ENCODE peak calls at places on chromosomes 11 and 22, in seven cellular contexts. M, U, F, W, Y, E and S are unnamed samples.

GRCh38 chr11:13174090-13174489 is 103.5 kb upstream of the BMAL1 start:
- DNase-seq in E (no peak), Y (peak), F (no peak), W (no peak), U (no peak), M (no peak), S (no peak)

GRCh38 chr22:45235101-45235777 is 5.5 kb downstream of the KIAA0930 start:
- DNase-seq in W (no peak), M (no peak), F (no peak), Y (no peak), U (peak), E (no peak), S (no peak)

GRCh38 chr11:111512296-111513239 is at the start of gene BTG4:
- DNase-seq in W (peak), U (no peak), F (peak), Y (peak), E (peak), M (no peak), S (no peak)

GRCh38 chr11:126310992-126311310 is 7.1 kb downstream of the DCPS start:
- DNase-seq in E (no peak), F (no peak), U (no peak), W (no peak), M (no peak), Y (peak), S (no peak)

GRCh38 chr11:126474888-126475626 is 119.6 kb downstream of the ST3GAL4 start:
- DNase-seq in W (no peak), E (no peak), F (no peak), U (no peak), M (no peak), Y (no peak), S (no peak)

GRCh38 chr11:126054882-126055281 is 7.8 kb downstream of the CDON start:
- DNase-seq in F (no peak), E (no peak), W (no peak), M (no peak), U (no peak), Y (no peak), S (no peak)

GRCh38 chr22:42743501-42743991 is 22.9 kb upstream of the A4GALT start:
- DNase-seq in Y (no peak), M (no peak), F (no peak), U (no peak), E (no peak), W (no peak), S (no peak)

GRCh38 chr11:129061466-129062194 is 119.0 kb upstream of the TP53AIP1 start:
- DNase-seq in M (peak), W (no peak), F (no peak), U (no peak), Y (peak), E (peak), S (peak)

GRCh38 chr11:75311858-75312288 is 39.6 kb downstream of the ARRB1 start:
- DNase-seq in W (no peak), Y (peak), U (no peak), M (no peak), F (peak), E (no peak), S (no peak)

GRCh38 chr22:50184541-50185383 is 951 bp upstream of the TRABD start:
- DNase-seq in Y (no peak), E (no peak), U (no peak), W (no peak), M (no peak), F (no peak), S (no peak)

GRCh38 chr11:109960831-109961230 is 132.4 kb upstream of the ZC3H12C start:
- DNase-seq in M (no peak), W (no peak), Y (peak), U (no peak), F (no peak), E (no peak), S (no peak)

GRCh38 chr11:64006468-64006867 is 20.2 kb downstream of the OTUB1 start:
- DNase-seq in W (no peak), Y (no peak), E (no peak), U (no peak), M (no peak), F (no peak), S (no peak)

GRCh38 chr11:128964463-128964930 is 21.8 kb upstream of the TP53AIP1 start:
- DNase-seq in W (no peak), Y (no peak), F (no peak), E (no peak), U (no peak), M (no peak), S (no peak)

GRCh38 chr11:95567685-95568084 is 221.9 kb downstream of the FAM76B start:
- DNase-seq in U (no peak), M (no peak), Y (peak), F (no peak), W (no peak), E (no peak), S (no peak)

GRCh38 chr22:26894766-26895485 is 237.5 kb downstream of the MIAT start:
- DNase-seq in U (peak), F (no peak), E (peak), M (peak), Y (peak), W (no peak), S (peak)

GRCh38 chr11:76263166-76263565 is 56.9 kb upstream of the WNT11 start:
- DNase-seq in F (no peak), U (no peak), W (no peak), M (no peak), E (no peak), Y (no peak), S (no peak)

GRCh38 chr11:117795726-117796455 is 1.1 kb downstream of the DSCAML1 start:
- DNase-seq in M (no peak), W (no peak), F (peak), U (no peak), E (no peak), Y (no peak), S (no peak)

GRCh38 chr22:36386351-36386899 is 1.3 kb downstream of the MYH9 start:
- DNase-seq in U (peak), E (no peak), Y (peak), F (no peak), M (no peak), W (no peak), S (no peak)

DNA sequence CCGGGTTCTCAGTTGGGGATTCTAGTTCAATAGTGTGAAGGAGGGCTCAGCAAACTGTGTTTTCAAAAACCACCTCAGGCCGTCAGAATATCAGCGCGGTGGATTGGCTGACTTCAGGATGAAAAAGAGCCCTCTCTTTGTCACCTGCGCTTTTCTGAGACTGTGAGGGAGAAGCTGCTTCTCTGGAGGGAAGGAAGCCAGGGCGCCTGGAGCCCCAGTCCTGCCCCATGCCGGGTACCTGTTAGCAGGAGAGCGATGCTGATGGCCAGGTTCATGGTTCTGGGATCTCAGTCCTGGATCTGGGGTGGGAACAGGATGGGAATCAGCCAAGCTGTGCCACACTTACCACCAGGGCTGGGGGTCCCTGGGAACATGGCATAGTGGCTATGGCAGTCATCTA is 2.3 kb downstream of the THY1 start:
- DNase-seq in F (no peak), U (no peak), W (no peak), Y (no peak), M (no peak), E (no peak), S (no peak)
- H3K4me3 ChIP-seq in F (peak), U (no peak), W (no peak), Y (peak), M (no peak), E (no peak), S (no peak)

DNA sequence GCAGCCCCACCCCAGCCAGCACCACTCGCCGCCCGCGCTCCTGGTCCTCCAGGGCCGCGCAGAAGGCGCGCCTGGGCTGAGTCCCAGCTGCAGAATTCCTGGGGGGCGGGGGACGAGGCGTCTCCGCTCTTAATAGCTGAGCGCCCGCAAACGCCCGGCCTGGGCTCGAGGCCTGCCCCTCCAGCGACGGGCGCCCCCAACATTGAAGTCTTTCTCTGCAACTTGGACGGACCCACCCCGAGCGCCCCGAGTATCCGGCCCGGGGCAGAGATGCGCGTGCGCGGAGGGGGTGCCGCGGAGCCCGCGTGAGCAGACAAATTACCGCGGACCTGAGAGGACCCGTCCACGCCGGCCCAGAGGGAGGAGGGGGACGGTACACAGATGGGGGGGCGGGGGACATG is 6.7 kb upstream of the SYT7 start:
- DNase-seq in M (no peak), W (peak), U (no peak), E (peak), Y (peak), F (no peak), S (no peak)
- H3K27ac ChIP-seq in M (peak), W (no peak), U (no peak), E (peak), Y (no peak), F (no peak), S (no peak)

GRCh38 chr22:37985751-37986281 is 1.5 kb upstream of the SOX10 start:
- DNase-seq in E (no peak), Y (no peak), F (no peak), U (no peak), W (no peak), M (no peak), S (no peak)

GRCh38 chr22:37985050-37985585 is 763 bp upstream of the SOX10 start:
- DNase-seq in E (no peak), U (no peak), Y (no peak), W (no peak), M (no peak), F (no peak), S (no peak)

GRCh38 chr22:37982938-37983859 is 1.2 kb downstream of the SOX10 start:
- DNase-seq in F (no peak), Y (no peak), E (no peak), W (peak), M (no peak), U (no peak), S (no peak)

GRCh38 chr22:37982151-37982838 is 2.1 kb downstream of the SOX10 start:
- DNase-seq in W (no peak), E (no peak), U (no peak), F (no peak), Y (no peak), M (no peak), S (no peak)

GRCh38 chr22:37983860-37984791 is at the start of gene SOX10:
- DNase-seq in E (no peak), Y (no peak), M (no peak), F (no peak), W (no peak), U (no peak), S (no peak)
- H3K4me2 ChIP-seq in E (no peak), Y (no peak), M (no peak), F (no peak), W (no peak), U (no peak), S (no peak)

DNA sequence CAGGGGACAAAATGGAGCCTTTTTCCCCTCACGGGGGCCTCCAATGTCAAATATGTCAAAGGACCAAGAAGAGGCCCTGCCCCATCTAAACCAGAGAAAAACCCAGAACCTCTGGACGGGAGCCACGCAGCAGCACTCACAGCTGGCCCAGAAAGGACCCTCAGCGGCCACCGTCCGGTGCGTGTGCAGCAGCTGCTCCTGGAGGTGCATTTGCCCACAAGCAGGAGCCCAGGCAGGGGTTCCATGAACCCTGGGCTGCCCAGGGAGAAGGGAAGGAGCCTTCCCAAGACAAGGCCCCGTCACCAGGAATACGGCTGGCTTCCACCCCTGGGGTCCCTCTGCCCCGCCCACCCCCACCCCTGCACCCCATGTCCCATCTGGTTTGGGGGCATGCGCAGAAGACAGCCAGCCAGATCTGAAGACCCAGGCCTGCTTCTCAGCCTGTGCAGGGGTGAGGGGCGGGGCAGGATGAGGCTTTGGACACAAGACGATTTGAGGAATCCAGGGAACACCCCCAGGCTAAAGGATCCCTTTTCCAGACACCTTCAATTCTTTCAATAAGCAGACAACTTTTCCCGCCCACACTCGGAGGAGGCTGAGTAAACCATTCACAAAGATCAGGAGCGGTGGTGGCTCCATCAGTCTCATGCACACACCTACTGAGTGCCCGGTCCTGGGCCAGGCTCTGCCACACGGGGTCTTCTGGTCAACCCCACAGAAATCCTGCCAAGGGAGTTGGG is 423.0 kb downstream of the SHANK2 start:
- DNase-seq in E (no peak), U (no peak), Y (no peak), W (no peak), M (no peak), F (no peak), S (no peak)
- H3K4me3 ChIP-seq in E (no peak), U (no peak), Y (no peak), W (no peak), M (no peak), F (no peak), S (no peak)

DNA sequence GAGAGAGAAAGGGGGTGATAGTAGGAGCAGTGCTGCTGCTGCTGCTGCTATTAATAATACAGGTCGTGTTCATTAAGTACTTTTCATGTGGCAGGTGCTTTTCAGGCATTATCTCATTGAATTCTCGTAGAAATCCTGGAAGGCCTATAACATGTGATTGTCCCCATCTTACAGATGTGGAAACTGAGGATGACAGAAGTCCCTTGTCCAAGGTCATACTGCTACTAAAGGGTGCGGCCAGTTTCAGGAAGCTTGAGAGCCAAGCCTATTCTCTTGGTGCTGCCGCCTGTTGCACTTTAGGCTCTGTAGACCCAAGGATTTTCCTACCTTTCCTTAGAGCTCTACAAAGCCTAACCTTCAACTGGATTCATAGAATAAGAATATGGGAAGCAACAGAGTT is 193.3 kb downstream of the DBX1 start:
- DNase-seq in W (no peak), E (no peak), Y (no peak), F (no peak), M (no peak), U (no peak), S (no peak)
- H3K27ac ChIP-seq in W (no peak), E (peak), Y (no peak), F (no peak), M (no peak), U (no peak), S (peak)

DNA sequence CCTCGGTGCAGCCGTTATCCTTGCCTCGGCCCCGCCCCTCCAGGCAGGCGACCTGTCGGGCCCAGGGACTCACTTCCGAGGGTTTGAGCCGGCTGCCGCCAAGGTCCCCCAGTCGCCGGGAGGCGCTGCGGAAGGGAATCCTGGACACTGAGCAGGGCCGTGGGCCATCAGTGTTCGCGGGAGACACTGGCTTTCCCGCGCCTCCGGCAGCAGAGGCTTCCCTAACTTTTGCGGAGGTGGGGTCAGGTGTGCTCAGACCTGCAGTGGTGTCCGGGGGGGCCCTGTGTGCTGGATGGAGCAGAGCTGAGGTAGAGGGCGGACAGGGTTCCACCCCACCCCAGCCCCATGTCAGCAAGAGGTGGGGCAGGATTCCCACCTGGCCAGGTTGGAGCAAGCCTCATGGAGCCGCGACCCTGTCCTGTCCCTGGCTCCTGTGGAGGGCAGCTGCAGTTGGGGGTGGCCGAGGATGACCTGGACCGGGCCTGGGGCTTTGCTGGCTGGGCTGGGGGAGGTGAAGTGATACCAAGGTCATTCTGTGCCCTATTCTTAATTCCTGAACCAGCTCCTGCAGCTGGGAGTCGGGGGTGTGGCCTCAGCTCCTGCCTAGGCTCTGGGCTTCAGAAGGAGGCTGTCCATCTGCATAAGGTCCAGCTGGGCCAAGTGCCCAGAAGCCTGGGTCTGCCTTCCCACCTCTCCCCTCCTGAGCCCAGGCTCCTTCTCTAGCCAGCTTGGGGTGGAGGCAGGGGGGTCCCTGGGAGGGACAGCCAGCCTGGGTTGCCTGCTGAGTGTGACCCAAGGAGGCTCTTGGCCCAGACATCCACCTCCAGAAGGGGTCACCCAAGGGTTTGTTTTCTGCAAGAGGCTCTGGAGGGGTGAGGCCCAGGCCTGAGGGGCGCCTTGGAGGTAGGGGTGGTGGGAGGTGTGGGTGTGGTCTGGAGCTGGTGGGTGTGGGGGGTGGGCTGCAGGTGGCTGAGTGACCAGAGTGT is 8.4 kb downstream of the TSPAN4 start:
- DNase-seq in E (no peak), Y (no peak), F (peak), W (no peak), M (no peak), U (peak), S (no peak)
- H3K4me2 ChIP-seq in E (no peak), Y (peak), F (peak), W (no peak), M (no peak), U (no peak), S (no peak)

DNA sequence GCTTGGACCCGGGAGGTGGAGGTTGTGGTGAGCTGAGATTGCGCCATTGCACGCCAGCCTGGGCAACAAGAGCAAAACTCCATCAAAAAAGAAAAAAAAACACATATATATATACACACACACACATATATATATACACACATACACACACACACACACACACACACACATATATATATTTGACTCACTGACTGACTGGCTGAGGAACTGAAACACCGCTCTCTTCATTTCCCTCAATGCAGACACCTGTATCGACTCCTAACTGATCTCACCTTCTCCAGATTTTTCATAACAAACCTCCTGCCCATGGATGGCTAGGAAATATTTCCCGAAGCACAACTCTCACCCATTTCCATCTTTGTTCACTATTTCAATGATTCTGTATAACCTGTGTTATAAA is 140.7 kb upstream of the ANO3 start:
- DNase-seq in Y (no peak), M (no peak), W (no peak), U (no peak), E (no peak), F (no peak), S (no peak)
- H3K4me3 ChIP-seq in Y (no peak), M (no peak), W (no peak), U (no peak), E (no peak), F (no peak), S (no peak)

DNA sequence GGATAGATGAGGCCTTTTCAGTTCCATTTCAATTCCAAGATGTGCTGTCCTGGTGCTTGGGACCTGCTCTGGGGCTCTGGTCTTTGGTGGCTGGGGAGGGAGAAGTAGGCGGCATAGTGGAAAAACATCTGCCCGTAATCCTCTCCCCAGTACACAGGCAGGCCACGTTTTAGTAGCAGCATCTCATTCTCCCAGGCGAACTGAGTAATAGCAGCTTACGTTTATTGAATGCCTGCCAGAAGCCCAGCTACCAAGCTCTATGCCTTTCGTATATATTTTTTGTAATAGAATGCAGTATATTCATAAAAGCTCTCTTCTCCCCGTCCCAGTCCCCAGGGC is 11.4 kb downstream of the ACO2 start:
- DNase-seq in U (no peak), F (no peak), W (no peak), E (no peak), M (no peak), Y (peak), S (no peak)
- H3K27ac ChIP-seq in U (peak), F (peak), W (no peak), E (no peak), M (no peak), Y (peak), S (no peak)

GRCh38 chr11:82007536-82007935 is 726.1 kb downstream of the FAM181B start:
- DNase-seq in F (no peak), U (no peak), E (no peak), W (no peak), M (no peak), Y (no peak), S (no peak)
- H3K4me2 ChIP-seq in F (no peak), U (no peak), E (no peak), W (no peak), M (no peak), Y (no peak), S (no peak)